ENCODE peak calls at places on chromosomes 6 and 20, in six cellular contexts. Q, D, M, U, I and Y are unnamed samples.

GRCh38 chr6:37622639-37623038 is 75.0 kb downstream of the MDGA1 start:
- DNase-seq in D (peak), I (no peak), Q (no peak), M (no peak), U (no peak), Y (no peak)

GRCh38 chr6:13586936-13587542 is 12.6 kb downstream of the SIRT5 start:
- DNase-seq in Q (no peak), I (no peak), D (no peak), M (no peak), U (no peak), Y (peak)

GRCh38 chr6:24064832-24065231 is 61.2 kb upstream of the NRSN1 start:
- DNase-seq in D (no peak), U (no peak), Q (no peak), I (no peak), M (no peak), Y (no peak)

GRCh38 chr6:133938533-133938932 is 14.5 kb upstream of the TBPL1 start:
- DNase-seq in D (no peak), U (no peak), M (no peak), Q (no peak), I (no peak), Y (no peak)

GRCh38 chr6:70411948-70412796 is 1.1 kb upstream of the FAM135A start:
- DNase-seq in U (no peak), I (no peak), M (no peak), D (no peak), Q (peak), Y (no peak)

GRCh38 chr6:83352413-83352812 is 78.4 kb downstream of the ME1 start:
- DNase-seq in M (no peak), U (no peak), I (no peak), Q (no peak), D (no peak), Y (no peak)

GRCh38 chr6:76518443-76518842 is 446.0 kb upstream of the IMPG1 start:
- DNase-seq in M (no peak), U (no peak), D (no peak), Q (peak), I (no peak), Y (no peak)

GRCh38 chr6:26234421-26235239 is 130.4 kb upstream of the BTN3A2 start:
- DNase-seq in Q (peak), M (peak), I (peak), D (peak), U (peak), Y (peak)

GRCh38 chr6:135270676-135271536 is 89.8 kb downstream of the MYB start:
- DNase-seq in D (no peak), M (no peak), Q (peak), U (no peak), I (no peak), Y (peak)

GRCh38 chr6:119190176-119190575 is 111.7 kb upstream of the FAM184A start:
- DNase-seq in Q (no peak), I (no peak), D (no peak), U (no peak), M (no peak), Y (no peak)

GRCh38 chr6:2029130-2029794 is 216.1 kb downstream of the GMDS start:
- DNase-seq in M (no peak), D (no peak), Q (peak), I (no peak), U (no peak), Y (no peak)

GRCh38 chr20:51091564-51092195 is 68.8 kb upstream of the KCNG1 start:
- DNase-seq in U (no peak), Q (no peak), I (no peak), D (no peak), M (no peak), Y (no peak)

GRCh38 chr6:45326698-45327417 is 1.3 kb upstream of the RUNX2 start:
- DNase-seq in M (no peak), I (no peak), Q (no peak), D (no peak), U (no peak), Y (no peak)

GRCh38 chr6:28250747-28251146 is 1.3 kb downstream of the ZKSCAN4 start:
- DNase-seq in I (no peak), D (no peak), U (no peak), Q (no peak), M (no peak), Y (no peak)